ENCODE peak calls at places on chromosome 18, in seven cellular contexts. One of them, this sample, is unnamed.
A peak's percentile ranks its signal among the peaks of the same experiment; 100 is the strongest.

GRCh38 chr18:61333271-61333745 is at the start of gene CDH20:
- DNase-seq in neural progenitor cell: peak; percentile 79
- DNase-seq in PC-3: no peak
- DNase-seq in colonic mucosa: no peak
- DNase-seq in endothelial cell of umbilical vein: no peak
- DNase-seq in IMR-90: no peak
- DNase-seq in Karpas-422: no peak
- DNase-seq in this sample: peak; percentile 82

GRCh38 chr18:36335476-36336279 is 38.2 kb downstream of the FHOD3 start:
- DNase-seq in neural progenitor cell: no peak
- DNase-seq in PC-3: no peak
- DNase-seq in colonic mucosa: no peak
- DNase-seq in endothelial cell of umbilical vein: no peak
- DNase-seq in IMR-90: no peak
- DNase-seq in Karpas-422: no peak
- DNase-seq in this sample: no peak

GRCh38 chr18:74289137-74289536 is 2.6 kb downstream of the CYB5A start:
- DNase-seq in neural progenitor cell: no peak
- DNase-seq in PC-3: peak; percentile 81
- DNase-seq in colonic mucosa: no peak
- DNase-seq in endothelial cell of umbilical vein: no peak
- DNase-seq in IMR-90: peak; percentile 35
- DNase-seq in Karpas-422: no peak
- DNase-seq in this sample: no peak

GRCh38 chr18:76875390-76876330 is 53.3 kb downstream of the ZNF236 start:
- DNase-seq in neural progenitor cell: peak; percentile 73
- DNase-seq in PC-3: peak; percentile 66
- DNase-seq in colonic mucosa: peak; percentile 68
- DNase-seq in endothelial cell of umbilical vein: peak; percentile 52
- DNase-seq in IMR-90: peak; percentile 43
- DNase-seq in Karpas-422: peak; percentile 93
- DNase-seq in this sample: peak; percentile 87

GRCh38 chr18:42018831-42019230 is 63.8 kb downstream of the PIK3C3 start:
- DNase-seq in neural progenitor cell: no peak
- DNase-seq in PC-3: no peak
- DNase-seq in colonic mucosa: no peak
- DNase-seq in endothelial cell of umbilical vein: no peak
- DNase-seq in IMR-90: no peak
- DNase-seq in Karpas-422: no peak
- DNase-seq in this sample: no peak

GRCh38 chr18:61531182-61531581 is 198.0 kb downstream of the CDH20 start:
- DNase-seq in neural progenitor cell: no peak
- DNase-seq in PC-3: no peak
- DNase-seq in colonic mucosa: no peak
- DNase-seq in endothelial cell of umbilical vein: no peak
- DNase-seq in IMR-90: no peak
- DNase-seq in Karpas-422: no peak
- DNase-seq in this sample: no peak

GRCh38 chr18:56407631-56408030 is 230.8 kb downstream of the TXNL1 start:
- DNase-seq in neural progenitor cell: peak; percentile 16
- DNase-seq in PC-3: no peak
- DNase-seq in colonic mucosa: no peak
- DNase-seq in endothelial cell of umbilical vein: no peak
- DNase-seq in IMR-90: no peak
- DNase-seq in Karpas-422: no peak
- DNase-seq in this sample: no peak

GRCh38 chr18:3454365-3455089 is 4.6 kb downstream of the TGIF1 start:
- DNase-seq in neural progenitor cell: peak; percentile 76
- DNase-seq in PC-3: peak; percentile 76
- DNase-seq in colonic mucosa: peak; percentile 71
- DNase-seq in endothelial cell of umbilical vein: peak; percentile 95
- DNase-seq in IMR-90: peak; percentile 72
- DNase-seq in Karpas-422: peak; percentile 79
- DNase-seq in this sample: peak; percentile 79

GRCh38 chr18:24021505-24021904 is 7.0 kb downstream of the TTC39C start:
- DNase-seq in neural progenitor cell: no peak
- DNase-seq in PC-3: no peak
- DNase-seq in colonic mucosa: no peak
- DNase-seq in endothelial cell of umbilical vein: no peak
- DNase-seq in IMR-90: no peak
- DNase-seq in Karpas-422: no peak
- DNase-seq in this sample: no peak

GRCh38 chr18:24539866-24540604 is 79.6 kb downstream of the HRH4 start:
- DNase-seq in neural progenitor cell: no peak
- DNase-seq in PC-3: no peak
- DNase-seq in colonic mucosa: no peak
- DNase-seq in endothelial cell of umbilical vein: no peak
- DNase-seq in IMR-90: no peak
- DNase-seq in Karpas-422: no peak
- DNase-seq in this sample: no peak

GRCh38 chr18:36808681-36809080 is 20.1 kb downstream of the TPGS2 start:
- DNase-seq in neural progenitor cell: no peak
- DNase-seq in PC-3: no peak
- DNase-seq in colonic mucosa: no peak
- DNase-seq in endothelial cell of umbilical vein: no peak
- DNase-seq in IMR-90: peak; percentile 91
- DNase-seq in Karpas-422: no peak
- DNase-seq in this sample: no peak

GRCh38 chr18:74796928-74797576 is 199.4 kb downstream of the ZNF407 start:
- DNase-seq in neural progenitor cell: no peak
- DNase-seq in PC-3: peak; percentile 46
- DNase-seq in colonic mucosa: no peak
- DNase-seq in endothelial cell of umbilical vein: no peak
- DNase-seq in IMR-90: peak; percentile 79
- DNase-seq in Karpas-422: peak; percentile 70
- DNase-seq in this sample: no peak

GRCh38 chr18:62763101-62763521 is 47.8 kb downstream of the PHLPP1 start:
- DNase-seq in neural progenitor cell: no peak
- DNase-seq in PC-3: peak; percentile 56
- DNase-seq in colonic mucosa: no peak
- DNase-seq in endothelial cell of umbilical vein: no peak
- DNase-seq in IMR-90: no peak
- DNase-seq in Karpas-422: no peak
- DNase-seq in this sample: no peak

GRCh38 chr18:50558157-50558556 is 1.7 kb upstream of the MAPK4 start:
- DNase-seq in neural progenitor cell: no peak
- DNase-seq in PC-3: no peak
- DNase-seq in colonic mucosa: no peak
- DNase-seq in endothelial cell of umbilical vein: no peak
- DNase-seq in IMR-90: no peak
- DNase-seq in Karpas-422: no peak
- DNase-seq in this sample: no peak

GRCh38 chr18:26624443-26624842 is 76.1 kb upstream of the KCTD1 start:
- DNase-seq in neural progenitor cell: no peak
- DNase-seq in PC-3: no peak
- DNase-seq in colonic mucosa: no peak
- DNase-seq in endothelial cell of umbilical vein: no peak
- DNase-seq in IMR-90: no peak
- DNase-seq in Karpas-422: no peak
- DNase-seq in this sample: no peak

GRCh38 chr18:36402765-36403396 is 105.4 kb downstream of the FHOD3 start:
- DNase-seq in neural progenitor cell: no peak
- DNase-seq in PC-3: no peak
- DNase-seq in colonic mucosa: no peak
- DNase-seq in endothelial cell of umbilical vein: no peak
- DNase-seq in IMR-90: peak; percentile 35
- DNase-seq in Karpas-422: no peak
- DNase-seq in this sample: peak; percentile 73

GRCh38 chr18:36380173-36380827 is 82.8 kb downstream of the FHOD3 start:
- DNase-seq in neural progenitor cell: no peak
- DNase-seq in PC-3: no peak
- DNase-seq in colonic mucosa: no peak
- DNase-seq in endothelial cell of umbilical vein: no peak
- DNase-seq in IMR-90: no peak
- DNase-seq in Karpas-422: no peak
- DNase-seq in this sample: no peak

GRCh38 chr18:76487782-76488181 is 7.3 kb downstream of the ZNF516 start:
- DNase-seq in neural progenitor cell: peak; percentile 61
- DNase-seq in PC-3: no peak
- DNase-seq in colonic mucosa: no peak
- DNase-seq in endothelial cell of umbilical vein: no peak
- DNase-seq in IMR-90: no peak
- DNase-seq in Karpas-422: no peak
- DNase-seq in this sample: peak; percentile 72

GRCh38 chr18:69447886-69448285 is 47.2 kb downstream of the DOK6 start:
- DNase-seq in neural progenitor cell: no peak
- DNase-seq in PC-3: no peak
- DNase-seq in colonic mucosa: no peak
- DNase-seq in endothelial cell of umbilical vein: no peak
- DNase-seq in IMR-90: no peak
- DNase-seq in Karpas-422: no peak
- DNase-seq in this sample: no peak

GRCh38 chr18:67938691-67939090 is 422.2 kb upstream of the DSEL start:
- DNase-seq in neural progenitor cell: no peak
- DNase-seq in PC-3: peak; percentile 15
- DNase-seq in colonic mucosa: no peak
- DNase-seq in endothelial cell of umbilical vein: no peak
- DNase-seq in IMR-90: peak; percentile 84
- DNase-seq in Karpas-422: no peak
- DNase-seq in this sample: no peak

GRCh38 chr18:69998523-69998987 is 50.9 kb upstream of the CD226 start:
- DNase-seq in neural progenitor cell: no peak
- DNase-seq in PC-3: no peak
- DNase-seq in colonic mucosa: no peak
- DNase-seq in endothelial cell of umbilical vein: no peak
- DNase-seq in IMR-90: no peak
- DNase-seq in Karpas-422: no peak
- DNase-seq in this sample: no peak

GRCh38 chr18:35047697-35048292 is 6.6 kb downstream of the MAPRE2 start:
- DNase-seq in neural progenitor cell: no peak
- DNase-seq in PC-3: no peak
- DNase-seq in colonic mucosa: no peak
- DNase-seq in endothelial cell of umbilical vein: no peak
- DNase-seq in IMR-90: no peak
- DNase-seq in Karpas-422: no peak
- DNase-seq in this sample: no peak

GRCh38 chr18:68072744-68073143 is 556.2 kb upstream of the DSEL start:
- DNase-seq in neural progenitor cell: no peak
- DNase-seq in PC-3: no peak
- DNase-seq in colonic mucosa: no peak
- DNase-seq in endothelial cell of umbilical vein: no peak
- DNase-seq in IMR-90: no peak
- DNase-seq in Karpas-422: no peak
- DNase-seq in this sample: no peak

GRCh38 chr18:57743008-57743407 is 60.1 kb downstream of the ATP8B1 start:
- DNase-seq in neural progenitor cell: no peak
- DNase-seq in PC-3: peak; percentile 47
- DNase-seq in colonic mucosa: peak; percentile 17
- DNase-seq in endothelial cell of umbilical vein: peak; percentile 52
- DNase-seq in IMR-90: peak; percentile 81
- DNase-seq in Karpas-422: no peak
- DNase-seq in this sample: no peak

GRCh38 chr18:13136056-13136688 is 82.4 kb upstream of the LDLRAD4 start:
- DNase-seq in neural progenitor cell: peak; percentile 37
- DNase-seq in PC-3: no peak
- DNase-seq in colonic mucosa: no peak
- DNase-seq in endothelial cell of umbilical vein: no peak
- DNase-seq in IMR-90: no peak
- DNase-seq in Karpas-422: peak; percentile 64
- DNase-seq in this sample: no peak

GRCh38 chr18:76619342-76620315 is 124.6 kb upstream of the ZNF516 start:
- DNase-seq in neural progenitor cell: peak; percentile 78
- DNase-seq in PC-3: no peak
- DNase-seq in colonic mucosa: peak; percentile 50
- DNase-seq in endothelial cell of umbilical vein: no peak
- DNase-seq in IMR-90: peak; percentile 58
- DNase-seq in Karpas-422: no peak
- DNase-seq in this sample: peak; percentile 92

GRCh38 chr18:34592961-34593382 is 117.1 kb upstream of the DTNA start:
- DNase-seq in neural progenitor cell: peak; percentile 50
- DNase-seq in PC-3: no peak
- DNase-seq in colonic mucosa: no peak
- DNase-seq in endothelial cell of umbilical vein: peak; percentile 69
- DNase-seq in IMR-90: peak; percentile 59
- DNase-seq in Karpas-422: no peak
- DNase-seq in this sample: peak; percentile 83

GRCh38 chr18:51110073-51110797 is 80.2 kb downstream of the SMAD4 start:
- DNase-seq in neural progenitor cell: peak; percentile 81
- DNase-seq in PC-3: peak; percentile 22
- DNase-seq in colonic mucosa: peak; percentile 72
- DNase-seq in endothelial cell of umbilical vein: peak; percentile 20
- DNase-seq in IMR-90: peak; percentile 5
- DNase-seq in Karpas-422: peak; percentile 81
- DNase-seq in this sample: peak; percentile 94

GRCh38 chr18:23994361-23994902 is 20.1 kb upstream of the TTC39C start:
- DNase-seq in neural progenitor cell: peak; percentile 21
- DNase-seq in PC-3: peak; percentile 97
- DNase-seq in colonic mucosa: peak; percentile 41
- DNase-seq in endothelial cell of umbilical vein: peak; percentile 58
- DNase-seq in IMR-90: peak; percentile 96
- DNase-seq in Karpas-422: no peak
- DNase-seq in this sample: no peak

GRCh38 chr18:52340466-52341378 is 725 bp downstream of the DCC start:
- DNase-seq in neural progenitor cell: peak; percentile 16
- DNase-seq in PC-3: no peak
- DNase-seq in colonic mucosa: no peak
- DNase-seq in endothelial cell of umbilical vein: no peak
- DNase-seq in IMR-90: no peak
- DNase-seq in Karpas-422: no peak
- DNase-seq in this sample: no peak
- H3K4me3 ChIP-seq in neural progenitor cell: peak overlapping the region; percentile 52
- H3K4me3 ChIP-seq in PC-3: no peak overlapping the region
- H3K4me3 ChIP-seq in colonic mucosa: no peak overlapping the region
- H3K4me3 ChIP-seq in endothelial cell of umbilical vein: no peak overlapping the region
- H3K4me3 ChIP-seq in IMR-90: no peak overlapping the region
- H3K4me3 ChIP-seq in Karpas-422: no peak overlapping the region
- H3K4me3 ChIP-seq in this sample: peak overlapping the region; percentile 78

GRCh38 chr18:48111547-48111946 is 181.1 kb upstream of the SMAD2 start:
- DNase-seq in neural progenitor cell: no peak
- DNase-seq in PC-3: no peak
- DNase-seq in colonic mucosa: no peak
- DNase-seq in endothelial cell of umbilical vein: no peak
- DNase-seq in IMR-90: no peak
- DNase-seq in Karpas-422: no peak
- DNase-seq in this sample: no peak
- H3K9ac ChIP-seq in neural progenitor cell: no peak overlapping the region
- H3K9ac ChIP-seq in PC-3: no peak overlapping the region
- H3K9ac ChIP-seq in colonic mucosa: no peak overlapping the region
- H3K9ac ChIP-seq in endothelial cell of umbilical vein: no peak overlapping the region
- H3K9ac ChIP-seq in IMR-90: no peak overlapping the region
- H3K9ac ChIP-seq in Karpas-422: no peak overlapping the region
- H3K9ac ChIP-seq in this sample: no peak overlapping the region

DNA sequence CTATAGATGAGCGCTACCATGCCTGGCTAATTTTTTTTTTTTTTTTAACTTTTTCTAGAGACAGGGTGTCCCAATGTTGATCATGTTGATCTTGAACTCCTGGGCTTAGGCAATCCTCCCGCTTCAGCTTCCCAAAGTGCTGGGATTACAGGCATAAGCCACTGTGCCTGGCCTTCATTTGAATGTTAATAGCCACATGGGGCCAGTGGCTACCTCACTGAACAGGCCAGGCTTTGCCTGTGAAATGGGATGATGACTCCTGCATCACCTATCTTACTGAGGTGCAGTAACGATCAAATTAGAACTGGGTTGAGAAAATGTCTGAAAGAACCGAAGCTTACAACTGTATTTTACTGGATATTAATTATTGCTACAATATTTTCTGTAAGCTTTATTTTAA is 278.7 kb downstream of the TCF4 start:
- DNase-seq in neural progenitor cell: no peak
- DNase-seq in PC-3: no peak
- DNase-seq in colonic mucosa: no peak
- DNase-seq in endothelial cell of umbilical vein: no peak
- DNase-seq in IMR-90: no peak
- DNase-seq in Karpas-422: no peak
- DNase-seq in this sample: no peak
- H3K4me3 ChIP-seq in neural progenitor cell: no peak overlapping the region
- H3K4me3 ChIP-seq in PC-3: no peak overlapping the region
- H3K4me3 ChIP-seq in colonic mucosa: no peak overlapping the region
- H3K4me3 ChIP-seq in endothelial cell of umbilical vein: no peak overlapping the region
- H3K4me3 ChIP-seq in IMR-90: no peak overlapping the region
- H3K4me3 ChIP-seq in Karpas-422: no peak overlapping the region
- H3K4me3 ChIP-seq in this sample: no peak overlapping the region

GRCh38 chr18:59814872-59815271 is 84.9 kb upstream of the PMAIP1 start:
- DNase-seq in neural progenitor cell: no peak
- DNase-seq in PC-3: peak; percentile 35
- DNase-seq in colonic mucosa: no peak
- DNase-seq in endothelial cell of umbilical vein: no peak
- DNase-seq in IMR-90: peak; percentile 96
- DNase-seq in Karpas-422: no peak
- DNase-seq in this sample: no peak
- H3K9ac ChIP-seq in neural progenitor cell: no peak overlapping the region
- H3K9ac ChIP-seq in PC-3: no peak overlapping the region
- H3K9ac ChIP-seq in colonic mucosa: no peak overlapping the region
- H3K9ac ChIP-seq in endothelial cell of umbilical vein: no peak overlapping the region
- H3K9ac ChIP-seq in IMR-90: no peak overlapping the region
- H3K9ac ChIP-seq in Karpas-422: no peak overlapping the region
- H3K9ac ChIP-seq in this sample: no peak overlapping the region

This sample was measured in endodermal cell.